ENCODE peak calls at places on chromosomes 16 and 17, in six cellular contexts. I is OCI-LY7, F is A549, O is Peyer's patch, Q is pancreas, K is left lung. L is an unnamed sample.

GRCh38 chr16:84829168-84829965 is 9.6 kb downstream of the CRISPLD2 start:
- DNase-seq in I (no peak), F (no peak), O (no peak), Q (no peak), K (no peak), L (no peak)

GRCh38 chr17:28261219-28261618 is 57.8 kb upstream of the TMEM97 start:
- DNase-seq in I (no peak), F (no peak), O (peak), Q (no peak), K (no peak), L (no peak)

GRCh38 chr16:57892447-57893096 is 78.4 kb downstream of the CNGB1 start:
- DNase-seq in I (no peak), F (peak), O (no peak), Q (no peak), K (peak), L (no peak)

GRCh38 chr16:12260647-12261262 is 284.2 kb downstream of the SNX29 start:
- DNase-seq in I (peak), F (peak), O (no peak), Q (no peak), K (no peak), L (no peak)

GRCh38 chr17:47649972-47650524 is 329 bp downstream of the KPNB1 start:
- DNase-seq in I (no peak), F (no peak), O (peak), Q (no peak), K (no peak), L (no peak)

GRCh38 chr17:6654816-6655731 is 3.5 kb downstream of the C17orf100 start:
- DNase-seq in I (no peak), F (no peak), O (peak), Q (peak), K (peak), L (no peak)

GRCh38 chr17:4604111-4604644 is 19.8 kb downstream of the SMTNL2 start:
- DNase-seq in I (no peak), F (no peak), O (peak), Q (no peak), K (no peak), L (no peak)

GRCh38 chr17:13044713-13045112 is 26.9 kb upstream of the ELAC2 start:
- DNase-seq in I (no peak), F (no peak), O (no peak), Q (no peak), K (no peak), L (no peak)

GRCh38 chr16:2296662-2297505 is 29.0 kb upstream of the RNPS1 start:
- DNase-seq in I (peak), F (peak), O (no peak), Q (peak), K (peak), L (no peak)

GRCh38 chr17:9900744-9901143 is 4.3 kb downstream of the RCVRN start:
- DNase-seq in I (no peak), F (no peak), O (no peak), Q (no peak), K (no peak), L (no peak)

GRCh38 chr16:58222532-58223316 is 24.8 kb upstream of the CSNK2A2 start:
- DNase-seq in I (no peak), F (peak), O (no peak), Q (no peak), K (no peak), L (no peak)

GRCh38 chr17:5011928-5012327 is 14.2 kb downstream of the KIF1C start:
- DNase-seq in I (no peak), F (no peak), O (no peak), Q (no peak), K (no peak), L (no peak)

GRCh38 chr17:80970044-80970761 is 21.4 kb upstream of the CHMP6 start:
- DNase-seq in I (peak), F (peak), O (peak), Q (no peak), K (peak), L (peak)

GRCh38 chr16:88754912-88755744 is 29.9 kb downstream of the PIEZO1 start:
- DNase-seq in I (peak), F (no peak), O (no peak), Q (no peak), K (no peak), L (peak)

GRCh38 chr16:15403392-15403995 is 7.9 kb downstream of the MPV17L start:
- DNase-seq in I (peak), F (no peak), O (no peak), Q (no peak), K (no peak), L (no peak)

GRCh38 chr16:85301171-85301690 is 189.0 kb upstream of the CIBAR2 start:
- DNase-seq in I (no peak), F (no peak), O (no peak), Q (peak), K (no peak), L (no peak)

GRCh38 chr16:56861092-56861610 is 3.9 kb upstream of the SLC12A3 start:
- DNase-seq in I (peak), F (peak), O (no peak), Q (no peak), K (peak), L (no peak)

GRCh38 chr17:18951941-18952842 is at the start of gene SLC5A10:
- DNase-seq in I (no peak), F (peak), O (peak), Q (no peak), K (no peak), L (no peak)

GRCh38 chr16:83899272-83899897 is 470 bp downstream of the MLYCD start:
- DNase-seq in I (peak), F (peak), O (peak), Q (peak), K (peak), L (peak)

GRCh38 chr17:27390540-27390939 is 65.7 kb upstream of the KSR1 start:
- DNase-seq in I (no peak), F (no peak), O (no peak), Q (no peak), K (no peak), L (no peak)

GRCh38 chr17:75808905-75809621 is 24.5 kb downstream of the UNK start:
- DNase-seq in I (no peak), F (no peak), O (no peak), Q (peak), K (peak), L (no peak)

GRCh38 chr17:27956601-27957445 is 63.7 kb upstream of the LYRM9 start:
- DNase-seq in I (no peak), F (no peak), O (no peak), Q (peak), K (no peak), L (no peak)

GRCh38 chr16:84109598-84110325 is 7.0 kb downstream of the MBTPS1 start:
- DNase-seq in I (no peak), F (no peak), O (no peak), Q (no peak), K (no peak), L (no peak)

GRCh38 chr16:641326-642188 is at the start of gene MCRIP2:
- DNase-seq in I (peak), F (peak), O (peak), Q (peak), K (peak), L (peak)

GRCh38 chr17:1709403-1709891 is 730 bp downstream of the TLCD2 start:
- DNase-seq in I (no peak), F (peak), O (no peak), Q (no peak), K (no peak), L (no peak)

GRCh38 chr17:48611213-48611612 is 396 bp upstream of the HOXB7 start:
- DNase-seq in I (peak), F (peak), O (no peak), Q (no peak), K (no peak), L (no peak)

DNA sequence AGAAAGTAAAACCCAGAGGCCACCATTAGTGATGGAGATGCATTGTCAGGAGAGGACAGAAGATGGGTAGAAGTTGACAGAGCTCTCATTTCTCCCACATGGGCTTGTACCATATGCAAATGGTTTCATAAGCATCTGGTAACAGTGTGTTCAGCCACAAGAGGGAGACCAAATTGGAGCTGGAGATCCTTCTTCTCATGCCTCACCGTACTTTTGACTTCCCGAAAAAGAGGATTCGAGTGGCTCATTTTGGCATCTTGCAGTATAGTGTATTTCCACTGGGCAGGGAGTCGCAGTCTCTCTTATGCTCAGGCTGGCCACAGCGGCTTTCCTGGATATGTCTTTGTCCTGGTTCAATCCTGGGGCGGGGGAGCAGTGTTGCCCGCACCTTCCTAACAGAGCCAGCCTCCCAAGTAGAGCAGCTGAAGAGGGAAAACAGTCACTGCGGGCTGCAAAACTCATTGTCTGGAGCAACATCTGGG is 23.8 kb downstream of the TBC1D3B start:
- DNase-seq in I (no peak), F (peak), O (no peak), Q (no peak), K (no peak), L (no peak)
- H3K27ac ChIP-seq in I (no peak), F (no peak), O (no peak), Q (no peak), K (no peak), L (no peak)

DNA sequence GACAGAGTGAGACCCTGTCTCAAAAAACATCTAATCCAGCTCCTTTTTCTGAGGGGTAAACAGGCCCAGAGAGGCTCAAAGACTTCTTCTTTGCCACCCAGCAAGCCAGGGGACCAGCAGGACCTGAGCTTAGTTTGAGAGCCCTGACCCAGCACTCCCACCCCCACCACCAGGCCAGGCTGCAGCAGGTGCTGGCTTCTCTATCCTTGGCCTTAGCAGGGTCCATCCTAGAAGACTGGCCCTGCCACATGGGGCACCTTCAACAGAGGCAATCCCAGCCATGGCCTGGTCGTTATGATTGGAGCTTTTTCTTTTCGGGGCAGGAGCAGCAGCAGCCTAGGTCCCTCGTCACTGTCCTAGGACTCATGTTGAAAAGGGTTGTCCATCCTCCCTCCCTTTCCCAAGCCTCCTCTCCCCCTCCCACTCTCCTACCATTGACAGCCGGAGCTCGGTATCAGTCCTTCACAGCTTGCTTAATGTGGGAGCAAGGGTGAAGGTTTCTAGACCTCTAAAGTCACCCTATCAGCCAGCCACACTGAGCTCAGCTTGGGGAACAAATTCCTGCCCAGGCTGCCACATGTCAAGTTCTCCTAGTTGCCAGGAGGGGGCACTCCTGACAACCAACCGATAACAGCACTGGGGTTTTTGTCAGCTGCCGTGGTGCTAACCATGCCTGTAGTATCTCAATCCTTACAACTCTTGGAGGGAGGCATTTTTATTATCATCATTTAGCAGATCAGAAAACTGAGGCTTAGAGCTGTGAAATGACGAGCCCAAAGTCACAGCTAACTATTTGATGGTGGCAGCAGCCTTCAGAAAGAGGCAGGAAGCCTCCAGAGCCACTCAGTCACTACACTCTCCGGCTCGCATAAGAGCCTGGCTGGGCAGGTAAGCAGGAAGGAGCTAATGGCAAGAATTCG is 11.2 kb downstream of the MRPL27 start:
- DNase-seq in I (peak), F (peak), O (peak), Q (peak), K (no peak), L (peak)
- H3K27ac ChIP-seq in I (peak), F (no peak), O (no peak), Q (no peak), K (no peak), L (no peak)

GRCh38 chr17:39081851-39082250 is 69.6 kb downstream of the PLXDC1 start:
- DNase-seq in I (peak), F (no peak), O (no peak), Q (no peak), K (no peak), L (no peak)
- H3K27ac ChIP-seq in I (no peak), F (no peak), O (peak), Q (no peak), K (peak), L (no peak)

GRCh38 chr17:32875904-32876413 is 965 bp downstream of the MYO1D start:
- DNase-seq in I (no peak), F (no peak), O (no peak), Q (no peak), K (no peak), L (no peak)
- H3K27ac ChIP-seq in I (no peak), F (no peak), O (peak), Q (peak), K (peak), L (no peak)

DNA sequence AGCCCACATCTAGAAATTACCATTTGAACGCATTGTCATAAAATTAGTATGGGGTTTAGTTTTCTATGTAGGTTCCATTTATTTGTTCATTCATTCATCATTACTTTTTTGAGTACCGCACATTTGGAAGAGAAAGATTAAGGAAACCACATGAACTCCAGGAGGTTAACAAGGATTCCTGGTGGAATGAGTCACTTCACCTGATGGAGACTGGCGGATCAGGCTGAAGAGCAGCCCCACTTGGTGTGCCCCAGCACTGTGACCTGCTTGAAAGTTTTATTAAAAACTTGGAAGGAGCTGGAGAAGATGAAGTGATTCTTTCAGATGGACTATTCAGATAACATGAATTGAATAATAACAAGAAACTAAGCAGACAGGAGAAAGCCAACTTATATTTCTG is 293.6 kb upstream of the CDH11 start:
- DNase-seq in I (no peak), F (no peak), O (no peak), Q (no peak), K (no peak), L (no peak)
- H3K27ac ChIP-seq in I (no peak), F (no peak), O (no peak), Q (no peak), K (no peak), L (no peak)

GRCh38 chr17:278055-279028 is 74.3 kb downstream of the RPH3AL start:
- DNase-seq in I (no peak), F (no peak), O (peak), Q (no peak), K (no peak), L (no peak)

GRCh38 chr17:279356-279755 is 73.3 kb downstream of the RPH3AL start:
- DNase-seq in I (no peak), F (no peak), O (no peak), Q (no peak), K (no peak), L (no peak)

GRCh38 chr17:280216-280615 is 72.4 kb downstream of the RPH3AL start:
- DNase-seq in I (no peak), F (no peak), O (peak), Q (no peak), K (peak), L (no peak)

GRCh38 chr17:280901-281300 is 71.7 kb downstream of the RPH3AL start:
- DNase-seq in I (no peak), F (no peak), O (peak), Q (no peak), K (peak), L (no peak)

GRCh38 chr17:279776-280175 is 72.8 kb downstream of the RPH3AL start:
- DNase-seq in I (no peak), F (no peak), O (no peak), Q (no peak), K (no peak), L (no peak)
- H3K27ac ChIP-seq in I (no peak), F (no peak), O (no peak), Q (no peak), K (peak), L (no peak)

GRCh38 chr17:17168401-17168800 is 37.7 kb downstream of the PLD6 start:
- DNase-seq in I (no peak), F (no peak), O (no peak), Q (no peak), K (no peak), L (no peak)

GRCh38 chr17:17166446-17166845 is 39.7 kb downstream of the PLD6 start:
- DNase-seq in I (no peak), F (no peak), O (no peak), Q (no peak), K (peak), L (no peak)

GRCh38 chr17:17167986-17168385 is 38.1 kb downstream of the PLD6 start:
- DNase-seq in I (no peak), F (no peak), O (no peak), Q (no peak), K (peak), L (no peak)

GRCh38 chr17:17165666-17166308 is 40.3 kb downstream of the PLD6 start:
- DNase-seq in I (no peak), F (no peak), O (no peak), Q (no peak), K (peak), L (no peak)

DNA sequence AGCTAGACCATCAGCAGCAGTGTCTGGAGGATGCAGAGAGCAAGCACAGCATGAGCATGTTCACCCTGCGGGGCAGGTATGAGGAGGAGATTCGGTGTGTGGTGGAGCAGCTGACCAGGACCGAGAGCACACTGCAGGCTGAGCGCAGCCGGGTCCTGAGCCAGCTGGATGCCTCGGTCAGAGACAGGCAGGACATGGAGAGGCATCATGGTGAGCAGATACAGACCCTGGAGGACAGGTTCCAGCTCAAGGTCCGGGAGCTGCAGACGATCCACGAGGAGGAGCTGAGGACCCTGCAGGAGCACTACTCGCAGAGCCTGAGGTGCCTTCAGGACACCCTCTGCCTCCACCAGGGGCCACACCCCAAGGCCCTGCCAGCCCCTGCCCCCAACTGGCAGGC is 38.8 kb downstream of the PLD6 start:
- DNase-seq in I (no peak), F (no peak), O (no peak), Q (no peak), K (peak), L (no peak)
- H3K27ac ChIP-seq in I (no peak), F (no peak), O (no peak), Q (no peak), K (no peak), L (no peak)

DNA sequence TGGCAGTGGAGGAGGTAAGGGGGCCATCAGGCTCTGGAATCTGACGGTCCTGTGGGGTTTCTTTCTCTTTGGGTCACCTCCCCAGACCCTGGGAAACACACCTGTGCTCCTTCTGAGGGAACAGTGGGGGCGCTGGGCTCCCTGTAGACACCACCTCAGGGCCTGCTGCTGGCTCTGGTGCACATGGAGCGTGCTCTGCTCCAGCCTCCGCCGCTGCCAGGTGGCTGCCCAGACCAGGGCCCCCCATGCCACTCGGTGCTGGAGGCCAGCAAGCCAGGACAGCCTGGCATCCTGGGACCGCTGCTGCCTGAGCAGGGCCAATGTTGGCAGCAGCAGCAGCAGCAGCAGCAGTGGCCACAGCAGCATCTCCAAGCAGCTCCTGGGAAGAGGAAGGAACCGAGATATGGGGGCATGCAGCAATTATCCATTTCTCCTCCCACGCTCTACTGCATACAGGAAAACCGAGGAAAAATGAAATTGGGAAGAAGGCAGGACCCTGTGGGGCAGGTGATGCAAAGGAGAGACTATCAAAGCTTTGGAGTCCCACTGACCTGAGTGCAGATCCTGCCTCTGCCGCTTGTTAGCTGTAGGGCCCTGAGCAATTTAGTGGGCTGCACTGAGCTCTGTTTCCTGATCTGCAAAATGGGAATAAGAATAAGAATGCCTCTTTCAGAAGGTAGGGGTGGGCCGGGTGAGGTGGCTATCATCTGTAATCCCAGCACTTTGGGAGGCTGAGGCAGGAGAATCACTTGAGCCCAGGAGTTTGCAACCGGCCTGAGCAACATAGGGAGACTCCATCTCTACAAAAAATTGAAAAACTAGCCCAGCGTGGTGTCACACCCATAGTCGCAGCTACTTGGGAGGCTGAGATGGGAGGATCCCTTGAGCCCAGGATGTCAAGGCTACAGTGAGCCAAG is 820 bp downstream of the GHDC start:
- DNase-seq in I (peak), F (no peak), O (no peak), Q (no peak), K (peak), L (no peak)
- H3K27ac ChIP-seq in I (peak), F (peak), O (peak), Q (no peak), K (peak), L (peak)